ENCODE peak calls at places on chromosomes 11 and 22, in five cellular contexts. G is psoas muscle; Y is RWPE1; H is CD8-positive, alpha-beta T cell; X is brain microvascular endothelial cell. I is an unnamed sample.

GRCh38 chr11:22347857-22348496 is 9.8 kb downstream of the SLC17A6 start:
- DNase-seq in G (no peak), H (no peak), X (no peak), Y (no peak), I (no peak)

GRCh38 chr11:67240575-67241389 is 25.5 kb upstream of the GRK2 start:
- DNase-seq in G (peak; percentile 66), X (peak; percentile 82), Y (peak; percentile 73), H (peak; percentile 90), I (peak; percentile 76)

GRCh38 chr22:33210129-33210784 is 152.1 kb upstream of the SYN3 start:
- DNase-seq in H (no peak), X (peak; percentile 11), G (no peak), Y (peak; percentile 46), I (no peak)

GRCh38 chr22:38196791-38197429 is 4.9 kb upstream of the MAFF start:
- DNase-seq in G (no peak), X (no peak), H (no peak), Y (no peak), I (no peak)

GRCh38 chr11:103808246-103808645 is 228.2 kb upstream of the DDI1 start:
- DNase-seq in Y (no peak), X (no peak), H (no peak), G (no peak), I (no peak)

GRCh38 chr11:117394221-117394925 is 66.7 kb downstream of the CEP164 start:
- DNase-seq in X (no peak), Y (no peak), G (no peak), H (no peak), I (no peak)

GRCh38 chr11:95835351-95835750 is 45.1 kb downstream of the CEP57 start:
- DNase-seq in H (no peak), X (no peak), Y (no peak), G (no peak), I (no peak)

GRCh38 chr11:70233511-70233919 is 30.4 kb downstream of the FADD start:
- DNase-seq in X (peak; percentile 89), G (no peak), Y (peak; percentile 97), H (no peak), I (no peak)

GRCh38 chr11:126512251-126512650 is 156.8 kb downstream of the ST3GAL4 start:
- DNase-seq in H (no peak), G (no peak), Y (no peak), X (no peak), I (no peak)

GRCh38 chr11:108589136-108589535 is 4.4 kb downstream of the EXPH5 start:
- DNase-seq in X (no peak), Y (no peak), G (no peak), H (no peak), I (no peak)

GRCh38 chr11:85742348-85742747 is 56.4 kb upstream of the CCDC89 start:
- DNase-seq in X (no peak), Y (no peak), G (no peak), H (no peak), I (no peak)

GRCh38 chr11:85737738-85738137 is 51.7 kb upstream of the CCDC89 start:
- DNase-seq in Y (no peak), X (no peak), G (no peak), H (peak; percentile 28), I (no peak)

GRCh38 chr11:85736121-85736520 is 50.1 kb upstream of the CCDC89 start:
- DNase-seq in G (no peak), X (no peak), H (no peak), Y (no peak), I (no peak)

GRCh38 chr11:85742873-85743275 is 56.9 kb upstream of the CCDC89 start:
- DNase-seq in G (no peak), X (no peak), H (no peak), Y (peak; percentile 27), I (no peak)

GRCh38 chr11:85740464-85741400 is 54.7 kb upstream of the CCDC89 start:
- DNase-seq in Y (no peak), H (no peak), G (no peak), X (no peak), I (no peak)
- H3K27ac ChIP-seq in Y (no peak overlapping the region), H (no peak overlapping the region), G (no peak overlapping the region), X (no peak overlapping the region), I (no peak overlapping the region)

GRCh38 chr22:31085493-31085824 is 4.3 kb downstream of the SMTN start:
- DNase-seq in G (peak; percentile 67), H (no peak), X (no peak), Y (no peak), I (no peak)
- H3K27ac ChIP-seq in G (peak overlapping the region; percentile 94), H (no peak overlapping the region), X (peak overlapping the region; percentile 72), Y (peak overlapping the region; percentile 86), I (peak overlapping the region; percentile 68)

DNA sequence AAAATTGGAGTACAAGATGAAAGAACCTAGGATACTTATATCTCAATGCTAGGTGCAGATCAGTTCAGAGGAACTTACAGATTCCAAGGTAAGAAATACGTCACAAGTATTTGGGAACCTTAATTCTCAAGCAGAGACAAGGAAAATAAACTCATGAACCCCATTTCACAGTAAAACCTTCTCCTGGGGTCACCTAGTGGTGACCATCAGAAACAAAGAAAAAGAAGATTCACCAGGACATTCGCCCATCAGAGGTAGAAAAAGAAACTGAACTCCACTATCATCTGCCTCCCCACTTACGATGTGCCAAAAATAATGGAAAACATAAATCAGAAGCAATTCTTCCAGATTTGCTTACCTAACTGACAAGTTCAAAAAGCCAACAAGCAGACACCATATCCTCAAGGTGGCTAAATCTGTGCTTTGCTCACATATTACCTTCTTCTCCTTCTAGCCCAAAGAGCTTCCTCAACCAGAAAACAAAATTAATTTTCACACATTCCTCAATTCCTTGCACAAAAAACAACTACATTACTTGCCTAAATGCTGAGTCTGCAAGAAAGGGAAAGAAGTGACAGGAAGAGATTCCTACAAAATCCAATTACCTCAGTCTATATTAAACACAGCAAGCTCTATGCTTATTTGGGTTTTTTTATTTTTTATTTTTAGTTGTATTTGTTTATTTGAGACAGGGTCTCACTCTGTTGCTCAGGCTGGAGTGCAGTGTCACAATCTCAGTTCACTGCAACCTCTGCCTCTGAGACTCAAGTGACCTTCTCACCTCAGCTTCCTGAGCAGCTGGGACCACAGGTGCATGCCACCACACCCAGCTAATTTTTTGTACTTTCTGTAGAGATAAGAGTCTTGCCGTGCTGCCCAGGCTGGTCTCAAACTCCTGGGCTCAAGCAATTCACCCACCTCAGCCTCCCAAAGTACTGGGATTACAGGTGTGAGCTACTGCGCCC is 4.7 kb downstream of the DENND5A start:
- DNase-seq in H (no peak), X (no peak), G (no peak), Y (no peak), I (no peak)
- H3K27ac ChIP-seq in H (no peak overlapping the region), X (no peak overlapping the region), G (no peak overlapping the region), Y (no peak overlapping the region), I (no peak overlapping the region)

GRCh38 chr22:23256986-23257888 is 76.9 kb downstream of the BCR start:
- DNase-seq in H (no peak), Y (peak; percentile 31), G (peak; percentile 78), X (no peak), I (no peak)

GRCh38 chr22:23255506-23255905 is 75.2 kb downstream of the BCR start:
- DNase-seq in X (no peak), G (no peak), Y (no peak), H (no peak), I (no peak)

GRCh38 chr22:23257889-23258825 is 77.8 kb downstream of the BCR start:
- DNase-seq in G (no peak), Y (no peak), H (no peak), X (no peak), I (no peak)

GRCh38 chr22:23258826-23259170 is 78.5 kb downstream of the BCR start:
- DNase-seq in X (no peak), H (no peak), G (no peak), Y (no peak), I (no peak)

GRCh38 chr22:23256138-23256932 is 76.0 kb downstream of the BCR start:
- DNase-seq in Y (no peak), H (no peak), G (no peak), X (no peak), I (no peak)
- H3K27ac ChIP-seq in Y (peak overlapping the region; percentile 91), H (no peak overlapping the region), G (no peak overlapping the region), X (peak overlapping the region; percentile 11), I (no peak overlapping the region)